ENCODE peak calls at places on chromosomes 11 and 22, in nine cellular contexts. I is aorta; W is sigmoid colon; C is mesendoderm; D is CD4-positive, alpha-beta T cell; S is dorsolateral prefrontal cortex; F is substantia nigra; T is OCI-LY7; N is thoracic aorta. A is an unnamed sample.

GRCh38 chr11:44309483-44310197 is at the start of gene ALX4:
- DNase-seq in S (no peak), T (no peak), C (peak), D (no peak), F (no peak), N (no peak), W (no peak), I (no peak), A (no peak)

GRCh38 chr11:76339217-76339616 is 41.7 kb downstream of the THAP12 start:
- DNase-seq in D (no peak), S (no peak), N (peak), W (peak), T (peak), F (no peak), C (no peak), I (peak), A (peak)

GRCh38 chr11:46680164-46680760 is 20.2 kb downstream of the ARHGAP1 start:
- DNase-seq in F (no peak), D (no peak), I (no peak), W (no peak), C (no peak), N (no peak), S (no peak), T (no peak), A (no peak)

GRCh38 chr22:23691748-23692423 is 1.1 kb downstream of the RGL4 start:
- DNase-seq in C (no peak), F (no peak), N (no peak), T (no peak), I (no peak), S (no peak), W (no peak), D (no peak), A (no peak)

GRCh38 chr11:127205688-127206217 is 205.2 kb upstream of the KIRREL3 start:
- DNase-seq in S (no peak), D (no peak), W (no peak), C (no peak), T (no peak), F (no peak), I (no peak), N (no peak), A (no peak)

GRCh38 chr11:30859709-30860108 is 273.6 kb upstream of the MPPED2 start:
- DNase-seq in W (no peak), T (no peak), I (no peak), S (no peak), F (no peak), C (no peak), N (no peak), D (no peak), A (no peak)

GRCh38 chr11:122656073-122656630 is 630 bp downstream of the UBASH3B start:
- DNase-seq in I (peak), S (peak), N (no peak), T (peak), W (peak), F (peak), C (peak), D (peak), A (peak)

GRCh38 chr11:3834349-3835099 is 6.2 kb downstream of the RHOG start:
- DNase-seq in F (no peak), S (no peak), I (peak), N (no peak), D (no peak), W (no peak), T (peak), C (peak), A (peak)

GRCh38 chr11:90204832-90205646 is 17.8 kb downstream of the CHORDC1 start:
- DNase-seq in D (no peak), N (no peak), T (peak), I (no peak), C (peak), S (peak), W (no peak), F (no peak), A (no peak)

GRCh38 chr11:995752-996420 is 40.6 kb downstream of the MUC6 start:
- DNase-seq in F (no peak), N (no peak), D (no peak), T (no peak), W (no peak), S (peak), C (no peak), I (no peak), A (no peak)

GRCh38 chr11:30153008-30153407 is 77.8 kb upstream of the FSHB start:
- DNase-seq in I (no peak), S (no peak), C (no peak), T (no peak), F (no peak), W (no peak), N (no peak), D (no peak), A (no peak)

GRCh38 chr11:65790104-65790901 is 3.4 kb downstream of the OVOL1 start:
- DNase-seq in N (no peak), I (no peak), S (no peak), W (no peak), D (no peak), T (no peak), F (no peak), C (no peak), A (no peak)

GRCh38 chr11:68889948-68890446 is 13.6 kb downstream of the MRPL21 start:
- DNase-seq in D (no peak), F (no peak), N (no peak), T (no peak), C (peak), W (peak), S (no peak), I (peak), A (peak)

GRCh38 chr11:118314985-118315384 is 10.5 kb downstream of the CD3E start:
- DNase-seq in N (no peak), I (no peak), S (no peak), C (peak), T (no peak), D (no peak), W (no peak), F (no peak), A (no peak)

GRCh38 chr11:59145534-59145933 is 2.9 kb downstream of the FAM111A start:
- DNase-seq in N (no peak), I (no peak), W (no peak), C (no peak), S (no peak), D (no peak), F (no peak), T (no peak), A (no peak)

GRCh38 chr22:46851311-46851710 is 88.9 kb downstream of the TBC1D22A start:
- DNase-seq in W (no peak), S (no peak), I (no peak), C (no peak), D (no peak), F (no peak), N (no peak), T (no peak), A (no peak)

GRCh38 chr11:76783901-76784813 is 1.0 kb downstream of the TSKU start:
- DNase-seq in C (peak), I (peak), T (no peak), N (no peak), W (peak), S (no peak), D (no peak), F (no peak), A (peak)

GRCh38 chr11:65448418-65449196 is 26.0 kb downstream of the NEAT1 start:
- DNase-seq in C (peak), S (no peak), D (no peak), I (no peak), N (no peak), F (no peak), W (peak), T (no peak), A (peak)

DNA sequence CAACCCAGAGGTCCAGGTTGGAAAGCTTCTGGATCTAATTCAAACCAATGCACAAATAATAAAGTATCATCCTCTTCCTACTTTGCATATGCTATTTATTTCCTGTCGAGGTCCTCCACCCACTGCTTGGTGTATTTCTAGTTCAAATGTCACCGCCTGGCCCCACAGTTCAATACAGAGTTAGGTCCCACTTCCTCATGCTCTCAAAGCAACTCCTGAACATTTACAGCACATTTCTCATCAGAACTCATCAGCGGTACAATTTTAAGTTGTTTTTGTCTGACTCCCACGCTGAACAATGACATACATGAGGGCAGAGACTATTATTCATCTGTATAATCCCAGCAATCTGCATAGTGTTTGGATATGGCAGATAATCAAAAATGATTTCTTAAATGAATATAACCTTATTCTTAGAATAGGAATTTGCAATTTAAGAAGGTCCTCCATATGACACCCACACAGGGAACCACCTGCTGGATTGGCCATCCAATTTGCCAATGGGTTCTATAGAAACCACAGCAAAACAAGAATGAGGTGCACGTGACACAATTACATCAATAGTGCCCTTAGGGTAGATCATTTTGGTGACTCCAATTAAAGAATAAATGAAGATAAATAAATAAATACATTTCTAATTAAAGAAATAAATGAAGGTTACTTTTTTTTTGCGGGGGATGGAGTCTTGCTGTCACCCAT is 54.3 kb downstream of the SLC25A17 start:
- DNase-seq in T (peak), C (no peak), I (no peak), S (no peak), N (no peak), D (peak), W (no peak), F (no peak), A (no peak)
- H3K27ac ChIP-seq in T (peak), C (no peak), I (no peak), S (no peak), N (no peak), D (peak), W (no peak), F (no peak), A (no peak)

DNA sequence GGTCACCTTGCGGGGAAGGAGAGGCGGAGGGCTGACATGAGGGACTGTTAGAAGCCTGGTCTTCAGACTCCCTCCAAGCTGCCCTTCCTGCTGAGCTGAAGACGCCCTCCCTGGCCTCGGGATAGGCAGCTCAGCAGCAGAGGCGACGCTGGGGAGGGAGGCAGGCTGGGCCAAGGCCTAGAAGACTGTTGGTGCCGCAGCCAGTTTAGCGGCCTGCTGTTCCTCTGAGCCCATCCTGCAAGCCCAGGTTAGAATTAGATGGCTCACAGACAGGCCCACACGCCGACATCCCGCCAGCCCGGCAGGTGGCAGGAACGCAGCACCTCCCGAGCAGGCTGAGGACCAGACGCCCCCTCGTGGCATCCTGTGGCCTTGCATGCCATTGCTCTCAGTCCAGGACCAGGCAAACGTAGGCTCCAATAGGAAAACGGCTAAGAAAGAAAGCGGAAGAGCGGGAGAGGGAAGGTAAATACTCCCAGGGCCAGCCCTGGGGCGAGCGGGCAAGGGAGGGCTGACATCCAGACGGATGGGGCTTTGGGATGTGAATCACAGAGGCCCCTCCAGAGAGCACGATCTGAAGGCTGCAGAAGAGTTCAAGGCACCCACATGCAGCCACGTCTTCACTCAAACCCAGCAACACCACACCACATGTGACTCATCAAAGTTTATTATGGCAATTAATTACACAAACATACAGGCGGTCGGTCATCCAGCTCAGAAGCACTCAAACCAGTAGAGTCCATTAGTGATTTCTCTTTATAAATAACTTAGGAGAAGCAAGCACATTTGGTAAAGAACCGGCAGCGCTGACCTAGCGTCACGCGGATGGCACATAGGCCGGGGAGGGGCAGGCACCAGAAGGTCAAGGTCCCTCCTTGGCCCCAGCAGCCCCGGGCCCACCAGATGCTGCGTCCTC is 27.6 kb downstream of the CD5 start:
- DNase-seq in D (peak), F (no peak), I (peak), S (peak), N (peak), T (peak), C (peak), W (peak), A (peak)
- H3K27ac ChIP-seq in D (peak), F (no peak), I (no peak), S (peak), N (no peak), T (no peak), C (no peak), W (peak), A (peak)

DNA sequence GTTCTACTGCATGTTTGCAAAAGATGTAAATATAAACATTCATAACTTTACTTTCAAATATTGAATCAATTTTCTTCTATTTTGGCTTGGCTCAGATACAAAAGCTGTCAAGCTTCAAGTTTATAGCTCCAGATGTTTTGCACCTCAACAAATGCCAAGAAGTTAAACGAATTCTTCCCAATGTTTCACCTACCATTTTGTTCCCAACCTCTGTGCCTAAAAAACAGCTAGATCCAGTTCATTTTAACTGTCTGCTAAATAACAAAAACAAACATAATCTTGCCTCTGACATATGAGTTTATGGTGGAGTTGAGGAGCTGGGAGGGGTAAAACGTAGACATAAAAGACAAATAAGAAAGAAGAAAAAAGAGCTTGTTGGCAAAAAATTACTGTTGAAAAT is 76.4 kb downstream of the RAB30 start:
- DNase-seq in W (no peak), C (no peak), S (no peak), T (no peak), I (no peak), D (no peak), F (no peak), N (no peak), A (no peak)
- H3K27ac ChIP-seq in W (peak), C (no peak), S (peak), T (no peak), I (no peak), D (no peak), F (no peak), N (no peak), A (peak)

GRCh38 chr22:16603448-16603768 is 10.8 kb upstream of the CCT8L2 start:
- DNase-seq in N (no peak), I (no peak), W (no peak), F (no peak), D (no peak), T (no peak), S (no peak), C (no peak), A (no peak)
- H3K27ac ChIP-seq in N (no peak), I (no peak), W (no peak), F (no peak), D (no peak), T (no peak), S (no peak), C (no peak), A (no peak)

A was measured in transverse colon.